ENCODE peak calls at places on chromosomes 12 and 14, in six cellular contexts. D is IMR-90, Z is neuronal stem cell, O is H1, M is H9, N is trophoblast cell. Q is an unnamed sample. For H3K27me3, the result is how much of the 10 kb centered on the place peaks cover.

GRCh38 chr12:124543052-124543590 is 24.3 kb downstream of the NCOR2 start:
- DNase-seq in D (no peak), Z (no peak), O (no peak), M (no peak), N (peak), Q (peak)

GRCh38 chr14:73452341-73453191 is 5.8 kb downstream of the NUMB start:
- DNase-seq in D (peak), Z (no peak), O (no peak), M (no peak), N (no peak), Q (peak)

GRCh38 chr12:129821964-129822363 is 81.9 kb downstream of the TMEM132D start:
- DNase-seq in D (no peak), Z (no peak), O (no peak), M (no peak), N (no peak), Q (no peak)

GRCh38 chr14:69535230-69535848 is 39.3 kb downstream of the CCDC177 start:
- DNase-seq in D (peak), Z (peak), O (peak), M (peak), N (peak), Q (peak)

GRCh38 chr12:12010277-12011031 is 60.3 kb upstream of the BCL2L14 start:
- DNase-seq in D (peak), Z (no peak), O (no peak), M (no peak), N (peak), Q (peak)

GRCh38 chr14:50318031-50318626 is 6.0 kb downstream of the DMAC2L start:
- DNase-seq in D (peak), Z (no peak), O (no peak), M (no peak), N (no peak), Q (peak)

GRCh38 chr12:67885370-67886169 is 103.7 kb upstream of the IFNG-AS1 start:
- DNase-seq in D (no peak), Z (no peak), O (no peak), M (no peak), N (no peak), Q (peak)

GRCh38 chr12:94553130-94553519 is 93.5 kb upstream of the CEP83 start:
- DNase-seq in D (peak), Z (no peak), O (no peak), M (no peak), N (peak), Q (peak)

GRCh38 chr12:93183940-93184663 is 193.6 kb upstream of the NUDT4 start:
- DNase-seq in D (no peak), Z (no peak), O (no peak), M (no peak), N (no peak), Q (peak)

GRCh38 chr14:82431031-82431430 is 897.4 kb upstream of the SEL1L start:
- DNase-seq in D (no peak), Z (no peak), O (no peak), M (no peak), N (no peak), Q (no peak)

GRCh38 chr14:103000291-103000921 is 56.9 kb downstream of the CDC42BPB start:
- DNase-seq in D (no peak), Z (no peak), O (no peak), M (no peak), N (no peak), Q (no peak)

GRCh38 chr14:90088160-90088559 is 26.4 kb downstream of the KCNK13 start:
- DNase-seq in D (no peak), Z (no peak), O (no peak), M (no peak), N (no peak), Q (no peak)

GRCh38 chr12:107541001-107541400 is 144.6 kb upstream of the PWP1 start:
- DNase-seq in D (no peak), Z (no peak), O (no peak), M (no peak), N (no peak), Q (no peak)

GRCh38 chr14:56183631-56184157 is 65.5 kb downstream of the PELI2 start:
- DNase-seq in D (peak), Z (no peak), O (no peak), M (no peak), N (no peak), Q (no peak)

GRCh38 chr12:19873146-19873545 is 433.9 kb downstream of the AEBP2 start:
- DNase-seq in D (peak), Z (no peak), O (no peak), M (no peak), N (no peak), Q (peak)

GRCh38 chr12:89765959-89766824 is 57.6 kb upstream of the ATP2B1 start:
- DNase-seq in D (no peak), Z (no peak), O (no peak), M (no peak), N (no peak), Q (no peak)

GRCh38 chr14:105173145-105173544 is 4.6 kb upstream of the JAG2 start:
- DNase-seq in D (no peak), Z (no peak), O (no peak), M (no peak), N (no peak), Q (no peak)

GRCh38 chr12:109264943-109265650 is 44.0 kb downstream of the FOXN4 start:
- DNase-seq in D (no peak), Z (no peak), O (no peak), M (no peak), N (no peak), Q (no peak)

GRCh38 chr14:37843969-37844607 is 248.7 kb downstream of the TTC6 start:
- DNase-seq in D (no peak), Z (no peak), O (no peak), M (no peak), N (no peak), Q (no peak)

GRCh38 chr14:93906341-93907329 is 20.5 kb upstream of the FAM181A start:
- DNase-seq in D (peak), Z (peak), O (peak), M (peak), N (peak), Q (peak)

GRCh38 chr14:65957631-65958205 is 528.5 kb upstream of the CCDC196 start:
- DNase-seq in D (no peak), Z (no peak), O (peak), M (peak), N (no peak), Q (no peak)

GRCh38 chr12:117629454-117629853 is 268.0 kb upstream of the NOS1 start:
- DNase-seq in D (no peak), Z (no peak), O (no peak), M (no peak), N (no peak), Q (no peak)

GRCh38 chr12:91419809-91420208 is 237.2 kb upstream of the DCN start:
- DNase-seq in D (no peak), Z (no peak), O (no peak), M (no peak), N (no peak), Q (no peak)

GRCh38 chr12:67752226-67752732 is 103.7 kb downstream of the DYRK2 start:
- DNase-seq in D (peak), Z (no peak), O (no peak), M (no peak), N (no peak), Q (no peak)

GRCh38 chr12:5172886-5173285 is 129.2 kb downstream of the KCNA5 start:
- DNase-seq in D (no peak), Z (no peak), O (no peak), M (no peak), N (no peak), Q (no peak)
- H3K14ac ChIP-seq in D (peak), Z (no peak), O (no peak), M (no peak), N (no peak), Q (no peak)

GRCh38 chr12:98470469-98471082 is 44.8 kb upstream of the TMPO start:
- DNase-seq in D (no peak), Z (no peak), O (no peak), M (no peak), N (no peak), Q (no peak)
- H3K27me3 ChIP-seq in D (under half), Z (under half), O (under half), M (under half), N (under half), Q (under half)

DNA sequence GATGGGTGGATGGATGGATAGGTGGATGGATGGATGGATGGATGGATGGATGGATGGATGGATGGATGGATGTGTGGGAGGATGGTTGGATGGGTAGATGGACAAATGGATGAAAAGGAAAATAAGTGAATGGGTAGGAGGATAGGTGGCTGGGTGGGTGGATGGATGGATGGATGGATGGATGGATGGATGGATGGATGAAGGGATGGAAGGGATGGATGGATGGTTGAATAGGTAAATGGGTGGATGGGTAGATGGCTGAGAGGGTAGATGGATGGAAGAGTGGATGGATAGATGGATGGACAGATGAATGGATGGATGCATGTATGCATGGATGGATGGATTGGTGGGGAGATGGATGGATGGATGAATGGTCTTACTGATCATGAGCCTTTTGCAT is 36.5 kb downstream of the MAP1LC3B2 start:
- DNase-seq in D (no peak), Z (no peak), O (no peak), M (no peak), N (no peak), Q (no peak)
- H3K14ac ChIP-seq in D (no peak), Z (no peak), O (no peak), M (no peak), N (no peak), Q (no peak)

GRCh38 chr14:101135796-101136742 is 232.5 kb upstream of the RTL1 start:
- DNase-seq in D (no peak), Z (no peak), O (no peak), M (no peak), N (no peak), Q (no peak)

GRCh38 chr14:101132588-101132987 is 229.1 kb upstream of the RTL1 start:
- DNase-seq in D (no peak), Z (no peak), O (peak), M (no peak), N (no peak), Q (no peak)

GRCh38 chr14:101134851-101135486 is 231.4 kb upstream of the RTL1 start:
- DNase-seq in D (no peak), Z (no peak), O (no peak), M (no peak), N (no peak), Q (no peak)

GRCh38 chr14:101133068-101133467 is 229.5 kb upstream of the RTL1 start:
- DNase-seq in D (no peak), Z (no peak), O (no peak), M (no peak), N (no peak), Q (no peak)

GRCh38 chr14:101134161-101134631 is 230.7 kb upstream of the RTL1 start:
- DNase-seq in D (no peak), Z (no peak), O (no peak), M (peak), N (no peak), Q (no peak)
- H3K27me3 ChIP-seq in D (under half), Z (under half), O (under half), M (under half), N (under half), Q (under half)

GRCh38 chr12:97940105-97940504 is 477.5 kb downstream of the RMST start:
- DNase-seq in D (no peak), Z (no peak), O (no peak), M (no peak), N (no peak), Q (no peak)
- H3K14ac ChIP-seq in D (no peak), Z (no peak), O (no peak), M (no peak), N (no peak), Q (no peak)

DNA sequence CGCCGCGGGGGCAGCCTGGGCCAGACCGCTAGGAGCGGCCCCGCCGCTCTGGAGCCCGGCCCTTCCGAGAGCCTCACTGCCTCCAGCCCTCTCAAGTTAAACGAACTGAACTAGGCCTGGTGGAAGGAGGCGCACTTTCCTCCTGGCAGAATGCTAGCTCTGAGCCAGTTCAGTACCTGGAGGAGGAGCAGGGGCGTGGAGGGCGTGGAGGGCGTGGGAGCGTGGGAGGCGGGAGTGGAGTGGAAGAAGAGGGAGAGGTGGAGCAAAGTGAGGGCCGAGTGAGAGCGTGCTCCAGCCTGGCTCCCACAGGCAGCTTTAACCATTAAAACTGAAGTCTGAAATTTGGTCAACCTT is 5.3 kb downstream of the LTB4R start:
- DNase-seq in D (no peak), Z (no peak), O (no peak), M (no peak), N (no peak), Q (no peak)
- H3K27me3 ChIP-seq in D (under half), Z (under half), O (under half), M (under half), N (under half), Q (under half)

DNA sequence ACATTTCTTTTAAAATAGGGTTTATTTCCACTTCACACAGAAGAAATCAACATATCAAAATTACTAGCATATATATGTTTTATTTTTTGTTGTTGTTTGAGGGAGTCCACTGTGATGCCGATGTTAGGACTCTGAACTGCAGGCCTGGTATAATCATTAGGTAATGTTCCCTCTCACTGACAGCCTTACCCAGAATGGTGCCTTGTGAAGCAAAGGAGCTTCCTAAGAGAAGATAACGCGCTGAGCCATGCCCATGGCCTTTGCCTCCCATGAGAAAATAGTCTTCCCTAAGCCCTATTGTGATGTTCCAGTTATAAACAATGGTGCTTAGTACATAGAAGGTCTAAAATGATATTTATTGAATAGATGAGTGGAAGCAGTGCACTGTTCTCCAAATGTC is 12.0 kb downstream of the GNG2 start:
- DNase-seq in D (no peak), Z (no peak), O (no peak), M (no peak), N (no peak), Q (peak)
- H3K14ac ChIP-seq in D (peak), Z (no peak), O (no peak), M (no peak), N (no peak), Q (no peak)

GRCh38 chr12:132595183-132595582 is 15.2 kb downstream of the LRCOL1 start:
- DNase-seq in D (no peak), Z (no peak), O (no peak), M (no peak), N (no peak), Q (no peak)

GRCh38 chr12:132593938-132594358 is 16.4 kb downstream of the LRCOL1 start:
- DNase-seq in D (peak), Z (peak), O (peak), M (peak), N (peak), Q (peak)

GRCh38 chr12:132600048-132601032 is 10.0 kb downstream of the LRCOL1 start:
- DNase-seq in D (peak), Z (no peak), O (peak), M (peak), N (peak), Q (peak)

GRCh38 chr12:132596016-132596415 is 14.4 kb downstream of the LRCOL1 start:
- DNase-seq in D (peak), Z (no peak), O (no peak), M (no peak), N (peak), Q (peak)

GRCh38 chr12:132597333-132598283 is 12.8 kb downstream of the LRCOL1 start:
- DNase-seq in D (peak), Z (peak), O (peak), M (no peak), N (no peak), Q (peak)
- H3K27me3 ChIP-seq in D (under half), Z (under half), O (half or more), M (under half), N (under half), Q (half or more)

GRCh38 chr12:116080415-116080814 is 197.1 kb downstream of the MED13L start:
- DNase-seq in D (no peak), Z (no peak), O (no peak), M (no peak), N (no peak), Q (no peak)
- H3K14ac ChIP-seq in D (no peak), Z (no peak), O (no peak), M (no peak), N (no peak), Q (no peak)

GRCh38 chr12:52698634-52699340 is 4.5 kb downstream of the KRT77 start:
- DNase-seq in D (no peak), Z (no peak), O (no peak), M (no peak), N (no peak), Q (no peak)

GRCh38 chr12:52702338-52702737 is 986 bp downstream of the KRT77 start:
- DNase-seq in D (no peak), Z (no peak), O (no peak), M (no peak), N (no peak), Q (no peak)

GRCh38 chr12:52699373-52699772 is 4.0 kb downstream of the KRT77 start:
- DNase-seq in D (no peak), Z (no peak), O (no peak), M (no peak), N (no peak), Q (no peak)

GRCh38 chr12:52701281-52701680 is 2.0 kb downstream of the KRT77 start:
- DNase-seq in D (no peak), Z (no peak), O (no peak), M (no peak), N (no peak), Q (no peak)

DNA sequence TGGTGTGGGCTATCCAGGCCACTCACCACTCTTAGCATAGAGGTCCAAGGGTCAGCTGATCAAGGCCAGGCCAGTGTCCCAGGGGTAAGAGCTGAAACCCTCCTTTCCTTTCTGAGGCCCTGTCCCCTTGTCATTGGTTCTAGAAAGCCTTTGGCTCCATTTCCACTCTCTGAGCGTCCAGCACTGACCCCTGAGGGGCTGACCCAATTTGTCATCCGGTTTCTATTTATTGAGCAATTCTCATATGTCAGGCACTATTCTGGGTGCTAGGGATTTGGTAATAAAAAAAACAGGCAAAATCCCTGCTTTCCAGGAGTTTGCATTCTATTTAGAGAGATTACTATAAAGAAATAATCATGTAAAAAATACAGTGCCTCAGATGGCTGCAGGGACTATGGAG is 3.4 kb downstream of the KRT77 start:
- DNase-seq in D (no peak), Z (no peak), O (no peak), M (no peak), N (no peak), Q (no peak)
- H3K27me3 ChIP-seq in D (under half), Z (under half), O (under half), M (under half), N (under half), Q (half or more)

Q was measured in mesenchymal stem cell.